ENCODE peak calls at places on chromosomes 7 and 10, in eight cellular contexts. Y, F, A, C, N, R, Z and J are unnamed samples.

GRCh38 chr7:149685455-149685854 is 87.9 kb downstream of the ZNF467 start:
- DNase-seq in A (no peak), Z (no peak), F (peak; percentile 31), C (no peak), R (no peak), N (peak; percentile 46), Y (peak; percentile 62), J (no peak)

GRCh38 chr7:109529712-109530111 is 960.0 kb downstream of the DNAJB9 start:
- DNase-seq in Y (no peak), N (no peak), R (no peak), C (no peak), A (no peak), Z (no peak), F (no peak), J (no peak)

GRCh38 chr7:49294611-49295010 is 370.3 kb downstream of the CDC14C start:
- DNase-seq in A (no peak), F (peak; percentile 3), C (no peak), Z (no peak), R (no peak), N (no peak), Y (peak; percentile 10), J (no peak)

GRCh38 chr10:16597656-16598055 is 76.0 kb upstream of the C1QL3 start:
- DNase-seq in Y (peak; percentile 76), C (no peak), N (peak; percentile 64), A (peak; percentile 82), Z (no peak), F (peak; percentile 56), R (peak; percentile 6), J (no peak)

GRCh38 chr7:129969881-129970446 is 17.2 kb upstream of the UBE2H start:
- DNase-seq in Y (peak; percentile 36), Z (no peak), F (peak; percentile 91), N (peak; percentile 81), R (peak; percentile 96), A (no peak), C (no peak), J (no peak)

GRCh38 chr7:32062150-32062549 is 8.1 kb downstream of the PDE1C start:
- DNase-seq in Y (peak; percentile 29), F (peak; percentile 10), A (peak; percentile 52), Z (no peak), C (peak; percentile 16), R (peak; percentile 48), N (peak; percentile 29), J (peak; percentile 63)

GRCh38 chr7:85070967-85071628 is 115.8 kb downstream of the SEMA3D start:
- DNase-seq in N (no peak), R (no peak), C (no peak), Y (peak; percentile 52), Z (no peak), A (no peak), F (peak; percentile 19), J (no peak)

GRCh38 chr7:16071246-16071857 is 350.0 kb downstream of the CRPPA start:
- DNase-seq in Z (no peak), A (peak; percentile 68), Y (peak; percentile 73), N (peak; percentile 80), C (peak; percentile 50), F (peak; percentile 80), R (peak; percentile 70), J (no peak)

GRCh38 chr10:35781643-35782035 is 139.5 kb upstream of the FZD8 start:
- DNase-seq in F (peak; percentile 8), R (peak; percentile 16), N (peak; percentile 25), C (peak; percentile 30), A (peak; percentile 11), Y (peak; percentile 22), Z (no peak), J (no peak)

GRCh38 chr7:18978108-18978495 is 139.3 kb downstream of the TWIST1 start:
- DNase-seq in N (peak; percentile 92), F (peak; percentile 92), R (peak; percentile 80), Y (peak; percentile 98), C (no peak), A (no peak), Z (no peak), J (no peak)

GRCh38 chr10:93223336-93223735 is 149.6 kb downstream of the CYP26A1 start:
- DNase-seq in A (no peak), F (no peak), N (no peak), R (no peak), Z (no peak), C (no peak), Y (no peak), J (no peak)

GRCh38 chr10:14671383-14671782 is 103.3 kb downstream of the FAM107B start:
- DNase-seq in F (no peak), R (no peak), A (no peak), C (no peak), Z (no peak), Y (no peak), N (no peak), J (no peak)

GRCh38 chr10:116769791-116770190 is 27.4 kb upstream of the HSPA12A start:
- DNase-seq in A (no peak), Z (no peak), C (peak; percentile 32), N (peak; percentile 84), Y (peak; percentile 91), F (peak; percentile 84), R (no peak), J (no peak)

GRCh38 chr7:12090757-12091134 is 120.3 kb upstream of the TMEM106B start:
- DNase-seq in N (peak; percentile 6), Y (no peak), F (no peak), C (no peak), R (no peak), A (no peak), Z (no peak), J (no peak)

GRCh38 chr10:37747081-37747480 is 110.3 kb downstream of the ZNF248 start:
- DNase-seq in Z (no peak), A (no peak), Y (no peak), N (no peak), C (no peak), R (no peak), F (no peak), J (no peak)

GRCh38 chr7:155318245-155318644 is 20.6 kb downstream of the INSIG1 start:
- DNase-seq in A (no peak), Y (no peak), N (no peak), R (no peak), C (no peak), Z (no peak), F (no peak), J (no peak)

GRCh38 chr10:43253461-43254198 is 13.2 kb downstream of the RASGEF1A start:
- DNase-seq in N (no peak), F (no peak), C (no peak), Z (no peak), A (no peak), Y (no peak), R (no peak), J (no peak)

GRCh38 chr10:31299119-31299518 is 19.9 kb upstream of the ZEB1 start:
- DNase-seq in A (no peak), C (no peak), Z (no peak), Y (peak; percentile 11), F (peak; percentile 27), N (no peak), R (peak; percentile 47), J (no peak)

GRCh38 chr10:18005781-18006456 is 54.2 kb downstream of the SLC39A12 start:
- DNase-seq in Z (peak; percentile 15), R (peak; percentile 79), F (peak; percentile 78), A (no peak), C (no peak), Y (peak; percentile 93), N (peak; percentile 58), J (no peak)
- H3K4me3 ChIP-seq in Z (no peak overlapping the region), R (no peak overlapping the region), F (peak overlapping the region; percentile 21), A (no peak overlapping the region), C (no peak overlapping the region), Y (no peak overlapping the region), N (no peak overlapping the region), J (no peak overlapping the region)

GRCh38 chr10:118342638-118343020 is 505 bp upstream of the FAM204A start:
- DNase-seq in Z (no peak), C (peak; percentile 5), Y (no peak), N (no peak), R (no peak), F (no peak), A (peak; percentile 31), J (no peak)

GRCh38 chr10:118343549-118343948 is 1.4 kb upstream of the FAM204A start:
- DNase-seq in Z (no peak), F (no peak), A (no peak), R (no peak), C (no peak), N (no peak), Y (no peak), J (no peak)

GRCh38 chr10:118341678-118342637 is at the start of gene FAM204A:
- DNase-seq in F (peak; percentile 94), R (peak; percentile 96), N (peak; percentile 94), Y (peak; percentile 93), C (peak; percentile 88), Z (peak; percentile 94), A (peak; percentile 96), J (peak; percentile 94)

GRCh38 chr10:118340486-118340885 is 1.6 kb downstream of the FAM204A start:
- DNase-seq in Z (no peak), C (no peak), Y (no peak), N (no peak), A (peak; percentile 68), F (no peak), R (peak; percentile 14), J (no peak)

GRCh38 chr10:118343115-118343514 is 991 bp upstream of the FAM204A start:
- DNase-seq in R (no peak), Y (peak; percentile 69), N (peak; percentile 12), F (peak; percentile 19), Z (no peak), A (peak; percentile 11), C (no peak), J (no peak)
- H3K4me3 ChIP-seq in R (no peak overlapping the region), Y (no peak overlapping the region), N (no peak overlapping the region), F (no peak overlapping the region), Z (no peak overlapping the region), A (no peak overlapping the region), C (no peak overlapping the region), J (no peak overlapping the region)

DNA sequence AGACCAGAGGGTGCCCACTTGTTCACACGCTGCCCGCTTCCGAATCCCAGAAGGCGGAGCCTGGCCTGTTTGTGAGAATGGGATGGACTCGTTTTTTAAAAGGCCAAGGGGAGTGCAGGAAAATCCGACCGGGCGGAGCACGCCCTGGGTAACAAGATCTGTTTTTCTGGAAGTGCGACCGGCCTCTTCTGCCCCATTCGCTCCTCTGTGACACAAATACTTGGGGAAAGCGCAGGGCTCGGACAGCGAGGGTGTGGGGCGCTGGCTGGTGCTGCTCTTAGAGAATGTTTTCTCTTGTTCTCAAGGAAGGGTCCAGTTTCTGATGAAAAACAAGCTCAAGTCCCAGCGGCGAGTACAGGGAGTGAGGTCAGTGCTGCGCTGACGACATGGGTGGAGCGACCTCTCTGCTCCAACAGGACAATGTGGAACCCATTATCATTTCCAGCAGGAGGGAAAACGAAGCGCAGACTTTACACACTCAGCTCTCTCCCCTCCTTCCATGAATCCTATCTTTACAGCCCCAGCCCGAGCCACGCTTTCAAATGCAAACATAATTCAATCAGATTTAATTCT is 1.3 kb downstream of the RADIL start:
- DNase-seq in C (no peak), A (no peak), N (peak; percentile 73), R (peak; percentile 59), Y (peak; percentile 92), F (peak; percentile 72), Z (peak; percentile 75), J (peak; percentile 59)
- H3K4me3 ChIP-seq in C (no peak overlapping the region), A (no peak overlapping the region), N (peak overlapping the region; percentile 63), R (no peak overlapping the region), Y (peak overlapping the region; percentile 53), F (peak overlapping the region; percentile 49), Z (peak overlapping the region; percentile 83), J (peak overlapping the region; percentile 42)

DNA sequence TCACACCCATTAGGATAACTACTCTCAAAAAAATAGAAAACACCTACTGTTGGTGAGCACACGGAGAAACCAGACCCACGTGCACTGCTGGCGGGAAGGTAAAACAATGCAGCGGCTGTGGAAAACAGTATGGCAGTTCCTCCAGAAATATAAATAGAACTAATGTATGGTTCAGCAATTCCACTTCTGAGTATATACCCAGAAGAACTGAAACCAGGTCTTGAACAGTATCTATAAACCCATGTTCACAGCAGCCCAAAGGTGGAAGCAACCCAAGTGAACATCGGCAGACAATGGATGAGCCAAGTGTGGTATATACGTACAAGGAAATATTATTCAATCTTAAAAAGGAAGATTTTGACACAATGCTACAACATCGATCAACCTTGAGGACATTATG is 164.7 kb downstream of the ZMYND11 start:
- DNase-seq in N (no peak), F (no peak), A (no peak), Y (no peak), Z (no peak), R (no peak), C (no peak), J (no peak)
- H3K4me3 ChIP-seq in N (no peak overlapping the region), F (no peak overlapping the region), A (no peak overlapping the region), Y (no peak overlapping the region), Z (no peak overlapping the region), R (no peak overlapping the region), C (no peak overlapping the region), J (no peak overlapping the region)